ENCODE peak calls at places on chromosomes 2 and 18, in four cellular contexts. M is H9, I is IMR-90, F is H1. D is an unnamed sample.

GRCh38 chr2:1462984-1463383 is 49.7 kb downstream of the TPO start:
- DNase-seq in M (no peak), F (no peak), I (no peak), D (no peak)

GRCh38 chr2:216274194-216274593 is 98.1 kb downstream of the MARCHF4 start:
- DNase-seq in M (no peak), I (peak; percentile 63), F (no peak), D (no peak)

GRCh38 chr2:39093208-39093898 is 27.5 kb downstream of the SOS1 start:
- DNase-seq in F (no peak), I (no peak), M (no peak), D (peak; percentile 75)

GRCh38 chr2:203583696-203584095 is 48.6 kb upstream of the RAPH1 start:
- DNase-seq in I (peak; percentile 76), F (no peak), M (no peak), D (no peak)

GRCh38 chr2:20103514-20103913 is 52.1 kb upstream of the LAPTM4A start:
- DNase-seq in M (no peak), F (no peak), I (peak; percentile 12), D (peak; percentile 35)

GRCh38 chr2:575030-575727 is 102.0 kb downstream of the TMEM18 start:
- DNase-seq in I (no peak), F (no peak), M (no peak), D (no peak)

GRCh38 chr2:186477782-186478181 is 8.3 kb upstream of the ZC3H15 start:
- DNase-seq in I (no peak), F (no peak), M (no peak), D (no peak)

GRCh38 chr2:42901076-42901645 is 108.8 kb upstream of the HAAO start:
- DNase-seq in I (peak; percentile 75), F (no peak), M (no peak), D (no peak)

GRCh38 chr2:10680214-10680613 is 9.6 kb downstream of the NOL10 start:
- DNase-seq in I (no peak), M (no peak), F (no peak), D (no peak)

DNA sequence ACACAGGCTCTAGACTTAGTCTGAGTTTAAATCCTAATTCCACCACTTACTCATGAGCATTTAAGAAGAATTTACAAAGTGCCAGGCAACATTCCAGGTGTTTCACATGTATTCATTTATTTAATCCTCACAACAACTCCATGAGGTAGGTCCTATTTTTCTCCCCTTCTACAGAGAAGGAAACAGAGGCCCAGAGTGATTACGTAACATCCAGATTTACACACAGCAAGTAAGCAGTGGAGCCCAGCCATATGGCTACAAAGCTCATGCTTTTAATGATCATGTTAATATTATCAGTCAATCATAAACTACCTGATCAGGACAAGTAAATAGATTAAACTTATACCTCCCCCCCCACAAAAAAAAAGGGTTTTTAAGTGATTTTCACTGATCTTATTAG is 416.5 kb upstream of the ACVR2A start:
- DNase-seq in F (no peak), M (no peak), I (no peak), D (no peak)
- H3K56ac ChIP-seq in F (no peak overlapping the region), M (no peak overlapping the region), I (no peak overlapping the region), D (no peak overlapping the region)

DNA sequence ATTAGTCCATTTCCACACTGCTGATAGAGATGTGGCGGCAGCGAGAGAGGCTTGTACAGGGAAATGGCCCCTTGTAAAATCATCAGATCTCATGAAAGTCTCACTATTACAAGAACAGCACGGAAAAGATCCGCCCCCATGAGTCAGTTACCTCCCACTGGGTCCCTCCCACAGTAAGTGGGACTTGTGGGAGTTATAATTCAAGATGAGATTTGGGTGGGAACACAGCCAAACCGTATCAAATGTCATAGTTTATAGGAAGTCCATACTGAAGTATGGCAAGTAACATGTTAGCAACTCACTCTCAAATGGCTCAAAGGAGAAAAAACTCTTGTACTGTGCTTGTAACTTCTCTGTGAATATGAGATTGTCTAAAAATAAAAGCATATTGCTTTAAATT is 56.1 kb downstream of the FARP2 start:
- DNase-seq in I (peak; percentile 97), M (no peak), F (no peak), D (no peak)
- H3K4me1 ChIP-seq in I (peaks cover 11% of the 10 kb centered on the region), M (no peaks in the 10 kb centered on the region), F (no peaks in the 10 kb centered on the region), D (no peaks in the 10 kb centered on the region)

DNA sequence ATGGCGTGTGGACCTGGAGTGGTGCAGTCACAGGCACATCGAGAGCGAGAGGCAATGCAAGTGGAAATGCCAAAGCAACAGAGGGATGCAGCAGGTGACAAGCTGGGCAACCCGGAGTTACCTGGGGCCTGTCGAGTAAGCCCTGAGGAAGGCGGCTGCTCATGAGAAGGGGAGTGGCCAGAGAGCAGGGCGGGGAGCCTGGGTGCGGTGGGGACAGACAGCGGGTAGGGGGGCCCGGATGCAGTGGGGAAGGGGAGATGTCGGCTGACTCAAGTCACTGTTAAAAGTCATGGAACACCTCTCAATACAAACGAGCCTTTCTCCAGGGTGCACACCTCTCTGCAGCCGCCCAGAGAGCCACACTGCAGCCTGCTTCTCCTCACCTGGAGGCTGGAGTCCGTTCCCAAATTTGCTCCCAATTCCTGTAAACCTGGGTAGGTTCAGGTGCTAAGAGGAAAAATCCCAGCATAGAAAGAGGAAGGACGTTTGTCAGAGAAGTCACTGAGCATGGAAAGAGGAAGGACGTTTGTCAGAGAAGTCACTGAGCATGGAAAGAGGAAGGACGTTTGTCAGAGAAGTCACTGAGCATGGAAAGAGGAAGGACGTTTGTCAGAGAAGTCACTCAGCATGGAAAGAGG is 71.8 kb upstream of the TWIST2 start:
- DNase-seq in I (no peak), M (no peak), F (no peak), D (no peak)
- H3K4me2 ChIP-seq in I (no peak overlapping the region), M (no peak overlapping the region), F (no peak overlapping the region), D (no peak overlapping the region)

DNA sequence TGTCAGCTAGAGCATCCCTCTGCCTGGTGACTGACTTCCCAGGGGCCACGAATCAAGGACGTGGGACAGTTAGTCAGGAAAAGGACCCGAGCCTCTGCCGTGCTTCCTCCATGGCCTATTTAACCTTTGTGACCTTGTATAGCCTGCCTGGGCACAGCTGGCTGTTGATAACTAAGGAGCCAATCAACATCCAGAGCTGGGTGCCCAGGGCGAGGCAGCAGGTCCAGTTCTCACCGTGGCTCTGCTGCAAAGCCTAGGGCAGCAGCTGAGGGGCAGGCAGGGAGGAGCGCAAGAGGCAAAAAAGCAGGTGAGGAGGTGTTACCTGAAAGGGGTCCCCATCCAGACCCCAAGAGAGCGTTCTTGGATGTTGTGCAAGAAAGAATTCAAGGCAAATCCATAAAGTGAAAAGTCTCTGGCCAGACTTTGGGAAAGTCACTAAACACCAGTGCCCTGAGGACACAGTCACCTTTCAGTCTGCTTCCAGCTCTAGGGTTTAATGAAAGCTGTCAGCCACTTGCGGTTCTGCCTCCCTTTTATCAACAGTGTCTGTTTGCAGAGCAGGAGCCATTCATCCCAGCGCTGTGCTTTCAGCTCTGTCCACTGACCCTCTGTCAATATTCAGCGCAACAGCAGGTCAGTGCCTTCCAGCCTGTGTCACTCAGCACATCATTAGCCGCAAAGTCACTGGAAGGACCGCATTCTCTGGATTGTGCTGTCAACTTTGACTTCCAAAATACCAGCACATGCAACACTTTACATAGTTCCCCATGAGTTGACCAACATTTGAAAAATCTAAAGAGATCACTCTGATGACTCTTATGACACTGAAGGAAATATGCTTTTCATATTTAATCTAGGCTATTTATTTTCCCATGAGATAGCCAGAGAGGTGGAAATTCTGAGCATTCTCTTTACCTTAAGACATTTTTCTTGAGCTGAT is 38.6 kb upstream of the ASAP2 start:
- DNase-seq in F (no peak), I (no peak), M (no peak), D (no peak)
- H3K56ac ChIP-seq in F (no peak overlapping the region), I (no peak overlapping the region), M (no peak overlapping the region), D (no peak overlapping the region)

DNA sequence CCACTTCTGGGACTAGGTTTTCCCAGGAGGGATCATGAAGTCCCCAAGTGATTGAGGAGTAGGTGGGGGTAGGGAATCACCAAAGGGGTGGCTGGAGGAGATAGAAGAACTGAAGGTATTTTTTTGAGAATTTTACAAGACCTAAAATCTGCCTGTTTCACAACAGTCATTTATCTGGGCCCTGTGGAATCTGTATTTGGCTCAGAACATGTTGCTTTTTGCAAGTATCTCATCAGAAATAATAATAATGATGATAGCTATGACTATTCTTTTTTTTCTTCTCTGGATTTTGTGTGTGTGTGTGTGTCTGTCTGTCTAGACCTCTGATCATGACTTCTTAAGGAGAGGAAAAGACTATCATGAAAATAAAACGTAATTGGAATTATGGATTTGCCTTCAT is 13.9 kb downstream of the STON1 start:
- DNase-seq in M (no peak), F (no peak), I (no peak), D (no peak)
- H3K4me1 ChIP-seq in M (no peaks in the 10 kb centered on the region), F (no peaks in the 10 kb centered on the region), I (no peaks in the 10 kb centered on the region), D (no peaks in the 10 kb centered on the region)

GRCh38 chr18:36610716-36611115 is 218.1 kb downstream of the TPGS2 start:
- DNase-seq in M (no peak), I (no peak), F (no peak), D (peak; percentile 74)
- H3K4me2 ChIP-seq in M (no peak overlapping the region), I (no peak overlapping the region), F (no peak overlapping the region), D (no peak overlapping the region)

DNA sequence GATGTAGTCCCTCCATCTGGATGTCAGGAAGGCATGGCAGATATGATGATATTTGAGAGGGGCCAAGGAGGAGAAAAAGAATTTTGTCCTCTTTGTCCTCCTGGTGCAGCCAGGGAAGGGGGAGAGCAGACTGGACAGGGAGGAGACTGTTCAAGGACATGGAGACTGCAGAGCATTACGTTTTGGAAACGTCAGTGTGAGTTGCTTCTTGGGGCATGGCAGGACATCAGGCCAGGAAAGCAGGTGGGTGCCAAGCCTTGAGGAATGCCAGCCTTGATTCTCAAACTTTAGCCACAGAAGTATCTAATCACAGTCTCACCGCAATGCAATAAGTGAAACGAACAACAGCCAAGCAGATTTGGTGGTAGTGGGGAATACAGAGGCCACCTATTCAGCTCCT is 66.2 kb downstream of the BMP10 start:
- DNase-seq in I (no peak), M (no peak), F (peak; percentile 34), D (no peak)
- H3K56ac ChIP-seq in I (no peak overlapping the region), M (no peak overlapping the region), F (no peak overlapping the region), D (no peak overlapping the region)

D was measured in mesendoderm.